ENCODE peak calls at places on chromosome 20, in four cellular contexts. R, M, X and N are unnamed samples.

GRCh38 chr20:57481281-57481711 is 43.6 kb downstream of the CTCFL start:
- DNase-seq in R (no peak), M (no peak), X (no peak), N (no peak)

GRCh38 chr20:835220-836045 is 1.9 kb downstream of the FAM110A start:
- DNase-seq in M (no peak), X (no peak), R (no peak), N (no peak)

GRCh38 chr20:51404297-51405060 is 138.0 kb downstream of the NFATC2 start:
- DNase-seq in M (no peak), R (no peak), X (no peak), N (peak)

GRCh38 chr20:59145926-59146800 is 17.5 kb upstream of the ZNF831 start:
- DNase-seq in R (no peak), M (no peak), X (no peak), N (no peak)

GRCh38 chr20:1296922-1297321 is 30.8 kb downstream of the SNPH start:
- DNase-seq in X (no peak), M (no peak), R (no peak), N (no peak)

GRCh38 chr20:52446421-52447231 is 255.0 kb upstream of the ZFP64 start:
- DNase-seq in M (no peak), X (no peak), R (no peak), N (no peak)

GRCh38 chr20:57627972-57628650 is 7.9 kb upstream of the ZBP1 start:
- DNase-seq in R (no peak), X (no peak), M (no peak), N (no peak)

GRCh38 chr20:50721881-50722281 is 9.5 kb upstream of the PARD6B start:
- DNase-seq in X (no peak), R (no peak), M (no peak), N (no peak)

GRCh38 chr20:5230544-5230943 is 86.2 kb downstream of the PROKR2 start:
- DNase-seq in X (no peak), R (no peak), M (no peak), N (no peak)

GRCh38 chr20:25020901-25021301 is 28.4 kb upstream of the APMAP start:
- DNase-seq in X (no peak), R (no peak), M (no peak), N (no peak)

GRCh38 chr20:47392015-47392720 is 35.7 kb upstream of the ZMYND8 start:
- DNase-seq in R (peak), M (peak), X (peak), N (no peak)

GRCh38 chr20:32828029-32828666 is 8.4 kb downstream of the MAPRE1 start:
- DNase-seq in R (no peak), M (no peak), X (no peak), N (no peak)

GRCh38 chr20:15760217-15760567 is 813.1 kb downstream of the KIF16B start:
- DNase-seq in M (no peak), X (no peak), R (no peak), N (no peak)

GRCh38 chr20:16391003-16391402 is 182.2 kb downstream of the KIF16B start:
- DNase-seq in R (no peak), X (no peak), M (no peak), N (no peak)

GRCh38 chr20:34375977-34376430 is 12.9 kb downstream of the ITCH start:
- DNase-seq in M (peak), R (no peak), X (no peak), N (no peak)

GRCh38 chr20:39605908-39606307 is 643.8 kb downstream of the DHX35 start:
- DNase-seq in X (no peak), M (no peak), R (no peak), N (no peak)

GRCh38 chr20:18632196-18632789 is 44.4 kb downstream of the DTD1 start:
- DNase-seq in R (peak), X (peak), M (peak), N (no peak)

GRCh38 chr20:62693523-62693922 is 15.1 kb upstream of the NTSR1 start:
- DNase-seq in M (no peak), R (no peak), X (no peak), N (no peak)

GRCh38 chr20:50312682-50313187 is 122.1 kb downstream of the CEBPB start:
- DNase-seq in M (no peak), X (no peak), R (no peak), N (no peak)

GRCh38 chr20:32516985-32517873 is 67.9 kb downstream of the NOL4L start:
- DNase-seq in R (no peak), M (no peak), X (no peak), N (no peak)

GRCh38 chr20:25032065-25032477 is 25.9 kb downstream of the ACSS1 start:
- DNase-seq in M (no peak), X (peak), R (no peak), N (no peak)

GRCh38 chr20:35595456-35595855 is 20.2 kb upstream of the SPAG4 start:
- DNase-seq in M (no peak), X (no peak), R (no peak), N (no peak)

GRCh38 chr20:40291483-40291882 is 397.6 kb downstream of the MAFB start:
- DNase-seq in R (no peak), M (no peak), X (no peak), N (no peak)

GRCh38 chr20:59194023-59194935 is 30.7 kb downstream of the ZNF831 start:
- DNase-seq in M (no peak), R (no peak), X (no peak), N (no peak)

GRCh38 chr20:57990396-57990987 is 238.0 kb downstream of the ANKRD60 start:
- DNase-seq in R (no peak), X (no peak), M (no peak), N (no peak)

GRCh38 chr20:50607850-50608749 is 83.2 kb downstream of the RIPOR3 start:
- DNase-seq in M (no peak), X (no peak), R (no peak), N (no peak)

GRCh38 chr20:32559753-32560380 is 25.3 kb downstream of the NOL4L start:
- DNase-seq in R (no peak), M (no peak), X (no peak), N (no peak)

GRCh38 chr20:419556-420168 is 11.6 kb downstream of the RBCK1 start:
- DNase-seq in M (no peak), X (no peak), R (no peak), N (no peak)

GRCh38 chr20:44601801-44602204 is 19.4 kb downstream of the PKIG start:
- DNase-seq in R (no peak), M (no peak), X (no peak), N (no peak)

GRCh38 chr20:16518068-16518783 is 55.0 kb downstream of the KIF16B start:
- DNase-seq in R (peak), X (peak), M (peak), N (no peak)

GRCh38 chr20:25009218-25010145 is 16.9 kb upstream of the APMAP start:
- DNase-seq in M (no peak), X (no peak), R (no peak), N (no peak)

GRCh38 chr20:44176833-44177533 is 10.0 kb downstream of the JPH2 start:
- DNase-seq in R (no peak), X (no peak), M (no peak), N (no peak)

GRCh38 chr20:38363004-38363747 is 16.9 kb downstream of the LBP start:
- DNase-seq in M (no peak), R (no peak), X (no peak), N (no peak)

GRCh38 chr20:5529331-5530142 is 212.8 kb upstream of the PROKR2 start:
- DNase-seq in R (peak), X (peak), M (peak), N (peak)

GRCh38 chr20:19860742-19861141 is 102.7 kb downstream of the RIN2 start:
- DNase-seq in X (no peak), R (peak), M (no peak), N (peak)

DNA sequence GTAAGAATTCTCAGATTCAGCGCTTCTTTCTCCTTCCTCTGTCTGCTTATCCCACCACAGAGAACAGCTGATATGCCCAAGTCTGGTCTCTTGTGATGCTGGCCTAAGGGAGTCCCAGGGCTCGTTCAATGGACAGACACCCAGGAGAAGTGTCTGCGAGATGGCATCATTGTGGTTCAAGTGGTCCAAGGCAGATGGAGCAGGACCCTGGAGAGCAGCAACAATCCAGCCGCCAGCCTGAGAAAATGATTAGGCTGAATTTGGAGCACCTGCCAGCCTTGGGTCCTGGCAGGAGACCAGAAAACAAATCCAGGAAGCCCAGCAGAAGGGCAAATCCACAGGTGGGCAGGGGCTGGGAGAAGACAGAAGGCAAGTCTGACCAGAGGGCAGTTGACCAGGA is 145.8 kb downstream of the PTPRT start:
- DNase-seq in M (no peak), X (no peak), R (no peak), N (no peak)
- TF ChIP-seq REST in M (peak), X (no peak), R (peak), N (peak)

DNA sequence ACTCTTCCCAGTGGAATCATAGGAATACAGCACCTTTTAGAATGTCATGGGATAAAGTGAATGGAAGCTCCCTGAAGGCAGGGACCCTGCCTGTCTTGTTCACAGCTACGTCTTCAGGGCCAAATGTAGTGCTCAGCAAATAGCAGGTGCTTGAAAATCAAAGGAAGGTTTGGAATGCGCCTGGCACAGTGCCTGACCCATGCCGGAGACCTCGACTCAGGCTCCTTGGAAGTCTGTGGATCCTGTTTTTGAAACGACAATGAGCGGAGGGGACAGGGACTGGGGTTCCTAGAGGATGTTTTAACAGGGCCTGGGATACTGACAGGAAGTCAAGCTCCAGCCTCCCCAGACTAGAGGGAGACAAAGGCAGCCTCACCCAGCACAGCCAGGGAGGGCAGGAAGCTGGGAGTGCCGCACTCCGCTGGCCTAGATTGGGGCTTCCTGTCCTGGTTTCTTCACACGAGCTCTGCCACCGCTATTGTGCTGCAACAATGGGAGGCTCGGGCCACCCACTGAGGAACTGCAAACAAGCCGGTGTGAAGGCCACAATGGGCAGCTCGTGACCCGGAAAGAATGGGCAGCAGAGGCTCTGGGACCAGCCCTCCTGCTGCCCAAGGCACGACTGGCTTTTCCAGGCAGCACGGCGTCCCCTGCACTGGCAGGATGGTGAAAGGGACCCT is 76.7 kb downstream of the PREX1 start:
- DNase-seq in X (no peak), R (no peak), M (no peak), N (no peak)
- H3K27ac ChIP-seq in X (no peak), R (no peak), M (no peak), N (peak)

GRCh38 chr20:11894072-11894471 is 23.6 kb upstream of the BTBD3 start:
- DNase-seq in X (no peak), M (no peak), R (no peak), N (no peak)

GRCh38 chr20:11890331-11891080 is 27.2 kb upstream of the BTBD3 start:
- DNase-seq in X (peak), M (peak), R (peak), N (peak)

GRCh38 chr20:11891827-11892521 is 25.7 kb upstream of the BTBD3 start:
- DNase-seq in X (peak), R (peak), M (peak), N (peak)

GRCh38 chr20:11888648-11889047 is 29.0 kb upstream of the BTBD3 start:
- DNase-seq in M (no peak), X (no peak), R (no peak), N (no peak)

GRCh38 chr20:11891081-11891826 is 26.4 kb upstream of the BTBD3 start:
- DNase-seq in M (peak), X (peak), R (peak), N (no peak)
- TF ChIP-seq ESRRA in M (no peak), X (no peak), R (no peak), N (no peak)

GRCh38 chr20:49297605-49298530 is 20.0 kb upstream of the ZNFX1 start:
- DNase-seq in M (no peak), X (no peak), R (no peak), N (no peak)
- TF ChIP-seq REST in M (no peak), X (no peak), R (no peak), N (no peak)

DNA sequence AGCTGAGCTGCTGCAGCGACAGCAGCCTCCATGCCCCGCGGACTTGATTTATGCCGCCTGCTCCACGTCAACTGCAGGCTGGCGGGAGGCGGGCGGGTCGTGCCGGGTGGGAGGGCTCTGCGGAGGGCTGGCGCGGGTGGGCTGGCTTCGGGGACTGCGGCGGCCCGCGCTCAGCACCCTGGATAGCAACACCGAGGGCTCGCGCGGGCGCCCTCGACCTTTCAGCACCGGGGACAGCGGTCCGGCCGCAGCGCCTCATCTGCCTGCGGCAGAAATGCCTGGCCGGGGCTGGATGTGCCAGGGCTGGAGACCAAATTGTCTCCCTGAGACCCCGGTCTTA is 792 bp downstream of the SNAP25 start:
- DNase-seq in R (peak), X (peak), M (no peak), N (no peak)
- H3K27ac ChIP-seq in R (peak), X (no peak), M (no peak), N (no peak)

GRCh38 chr20:2955257-2955950 is 82.1 kb downstream of the PTPRA start:
- DNase-seq in R (no peak), M (no peak), X (no peak), N (no peak)
- TF ChIP-seq ESRRA in R (no peak), M (no peak), X (no peak), N (no peak)

DNA sequence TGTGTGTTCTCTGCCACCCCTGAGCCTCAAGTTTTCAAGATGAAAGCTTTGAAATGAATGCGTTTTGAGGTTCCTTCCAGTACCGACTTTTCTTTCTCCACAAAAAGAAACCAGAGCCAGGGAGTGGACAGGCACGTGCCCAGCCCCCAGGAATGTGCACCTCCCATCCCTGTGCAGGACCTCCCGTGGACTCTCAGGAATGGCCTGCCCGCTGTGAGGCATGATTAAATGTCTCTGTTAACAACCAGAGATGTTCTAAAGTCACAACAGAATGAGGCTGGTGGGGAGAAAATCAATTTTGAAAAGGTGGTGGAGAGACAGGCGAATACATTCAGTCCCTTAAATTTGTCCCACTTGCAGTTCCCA is 1.5 kb downstream of the TGM3 start:
- DNase-seq in R (no peak), M (no peak), X (no peak), N (no peak)
- TF ChIP-seq REST in R (no peak), M (no peak), X (no peak), N (no peak)

GRCh38 chr20:64268180-64268579 is 12.6 kb downstream of the PCMTD2 start:
- DNase-seq in M (no peak), R (no peak), X (no peak), N (no peak)

GRCh38 chr20:64265201-64265600 is 9.7 kb downstream of the PCMTD2 start:
- DNase-seq in R (no peak), X (no peak), M (no peak), N (no peak)

GRCh38 chr20:64269604-64270411 is 14.3 kb downstream of the PCMTD2 start:
- DNase-seq in M (no peak), R (no peak), X (no peak), N (no peak)

GRCh38 chr20:64264091-64264490 is 8.5 kb downstream of the PCMTD2 start:
- DNase-seq in R (no peak), X (no peak), M (no peak), N (no peak)

DNA sequence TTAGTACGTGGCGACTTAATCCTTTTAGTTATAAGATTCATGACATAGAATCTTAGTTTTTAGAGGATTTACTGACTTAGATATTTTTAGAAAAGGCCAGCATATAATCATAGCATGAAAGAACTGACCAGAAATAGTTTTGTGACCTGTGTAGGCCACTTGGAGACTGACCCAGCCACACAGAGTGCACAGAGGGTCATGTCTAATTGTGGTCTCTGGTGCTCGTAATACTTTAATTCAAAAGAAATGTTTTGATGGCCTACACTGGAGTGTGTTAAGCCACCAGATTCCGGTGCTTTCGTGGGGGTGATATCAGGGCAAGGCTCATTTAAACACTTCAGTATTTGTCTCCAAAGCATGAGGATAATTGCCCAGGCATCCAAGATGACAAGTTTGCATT is 11.4 kb downstream of the PCMTD2 start:
- DNase-seq in M (no peak), R (no peak), X (no peak), N (no peak)
- H3K27ac ChIP-seq in M (no peak), R (no peak), X (no peak), N (no peak)

GRCh38 chr20:8509809-8510208 is 377.7 kb downstream of the PLCB1 start:
- DNase-seq in M (no peak), X (no peak), R (no peak), N (no peak)
- TF ChIP-seq ESRRA in M (no peak), X (no peak), R (no peak), N (no peak)

GRCh38 chr20:22466447-22467171 is 117.8 kb downstream of the FOXA2 start:
- DNase-seq in M (no peak), R (no peak), X (no peak), N (no peak)

GRCh38 chr20:22462975-22463914 is 121.1 kb downstream of the FOXA2 start:
- DNase-seq in M (no peak), X (no peak), R (no peak), N (no peak)

GRCh38 chr20:22464312-22465003 is 119.9 kb downstream of the FOXA2 start:
- DNase-seq in X (no peak), R (no peak), M (no peak), N (no peak)

GRCh38 chr20:22470620-22471026 is 113.7 kb downstream of the FOXA2 start:
- DNase-seq in M (peak), R (peak), X (no peak), N (no peak)

DNA sequence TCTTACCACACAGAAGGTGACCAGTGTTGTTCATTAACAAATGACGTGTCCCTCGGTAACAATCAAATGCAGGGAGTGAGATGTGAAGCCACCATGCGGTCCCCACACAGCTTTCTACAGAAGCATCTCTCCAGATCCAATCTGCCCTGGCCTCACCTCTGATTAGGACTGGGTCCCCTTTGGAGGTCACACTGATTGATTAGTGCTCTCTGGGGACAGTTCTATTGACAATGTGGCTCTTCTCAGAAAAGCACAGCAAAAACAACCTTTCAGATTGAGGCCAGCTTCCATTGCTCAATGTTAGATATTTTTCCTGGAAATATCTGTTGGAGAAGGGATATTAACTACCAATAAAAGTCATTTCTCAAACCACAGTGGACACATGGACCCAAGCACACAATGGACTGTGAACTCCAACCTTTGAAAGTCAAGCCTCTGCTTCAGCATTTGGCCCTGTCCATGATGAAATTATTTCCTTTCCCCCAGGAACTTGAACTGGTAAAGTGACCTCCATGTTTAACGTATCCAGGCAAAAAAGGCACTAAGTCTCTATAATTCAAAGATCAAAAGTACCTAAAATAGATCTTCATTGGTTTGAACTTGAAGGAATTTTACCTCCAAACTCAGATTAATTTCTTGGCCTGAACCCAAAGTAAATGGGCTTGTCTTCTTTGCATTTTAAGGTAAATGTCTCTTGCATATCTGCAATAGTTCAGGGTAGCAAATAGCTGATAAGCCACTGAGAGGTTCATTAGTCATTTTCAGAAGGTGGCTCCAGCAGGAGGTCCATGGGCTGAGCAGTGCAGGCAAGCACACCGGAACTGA is 118.5 kb downstream of the FOXA2 start:
- DNase-seq in X (no peak), R (no peak), M (peak), N (no peak)
- TF ChIP-seq REST in X (no peak), R (no peak), M (no peak), N (no peak)